ENCODE peak calls at places on chromosomes 7 and 10, in eight cellular contexts. F is H54, H is hepatic stellate cell, Z is germinal center, C is Panc1, G is GM12892, E is amniotic stem cell, O is NCI-H1105. B is an unnamed sample.

GRCh38 chr10:74097776-74098175 is 52.9 kb downstream of the AP3M1 start:
- DNase-seq in H (no peak), E (no peak), F (no peak), C (no peak), O (no peak), Z (no peak), G (no peak), B (no peak)

GRCh38 chr10:7407368-7408002 is 3.3 kb downstream of the SFMBT2 start:
- DNase-seq in G (no peak), Z (no peak), C (no peak), F (no peak), O (no peak), E (no peak), H (no peak), B (no peak)

GRCh38 chr7:23593706-23594105 is 3.5 kb upstream of the CCDC126 start:
- DNase-seq in E (no peak), O (no peak), C (no peak), Z (peak; percentile 52), H (no peak), F (no peak), G (no peak), B (no peak)

GRCh38 chr10:62354941-62355340 is 19.2 kb upstream of the ZNF365 start:
- DNase-seq in H (no peak), F (no peak), C (no peak), G (no peak), O (no peak), E (no peak), Z (no peak), B (no peak)

GRCh38 chr7:13948019-13948781 is 41.3 kb downstream of the ETV1 start:
- DNase-seq in H (no peak), F (no peak), C (no peak), Z (no peak), O (no peak), E (no peak), G (no peak), B (no peak)

GRCh38 chr10:8255301-8255700 is 200.8 kb downstream of the GATA3 start:
- DNase-seq in C (no peak), H (no peak), O (no peak), E (no peak), F (no peak), Z (no peak), G (no peak), B (no peak)

GRCh38 chr7:151796091-151796870 is 80.6 kb downstream of the PRKAG2 start:
- DNase-seq in G (no peak), O (no peak), Z (no peak), H (peak; percentile 40), E (no peak), F (peak; percentile 61), C (peak; percentile 57), B (no peak)

GRCh38 chr7:6578114-6579084 is 1.1 kb downstream of the ZDHHC4 start:
- DNase-seq in E (no peak), Z (no peak), C (no peak), F (no peak), G (no peak), O (no peak), H (no peak), B (no peak)

GRCh38 chr7:151680810-151681209 is 161.1 kb upstream of the RHEB start:
- DNase-seq in E (no peak), F (no peak), C (no peak), H (no peak), Z (no peak), G (no peak), O (no peak), B (no peak)

GRCh38 chr7:124489925-124490324 is 275.7 kb downstream of the GPR37 start:
- DNase-seq in H (no peak), C (no peak), F (no peak), E (no peak), O (peak; percentile 28), G (no peak), Z (no peak), B (no peak)

GRCh38 chr10:3708830-3709229 is 76.2 kb downstream of the KLF6 start:
- DNase-seq in G (no peak), F (no peak), Z (no peak), E (no peak), C (no peak), H (no peak), O (no peak), B (no peak)

GRCh38 chr7:149253665-149254064 is 8.3 kb upstream of the ZNF783 start:
- DNase-seq in Z (no peak), F (no peak), E (no peak), H (no peak), O (no peak), C (no peak), G (no peak), B (no peak)

GRCh38 chr7:7173956-7174632 is 8.2 kb upstream of the C1GALT1 start:
- DNase-seq in O (no peak), H (no peak), G (no peak), E (no peak), F (no peak), Z (no peak), C (no peak), B (no peak)

GRCh38 chr7:16708980-16709379 is 44.6 kb upstream of the TSPAN13 start:
- DNase-seq in Z (no peak), H (peak; percentile 59), G (no peak), F (peak; percentile 79), O (no peak), C (peak; percentile 55), E (peak; percentile 79), B (peak; percentile 26)

GRCh38 chr10:74186678-74187077 is 35.7 kb downstream of the ADK start:
- DNase-seq in Z (no peak), E (no peak), G (no peak), F (no peak), O (no peak), H (no peak), C (no peak), B (no peak)

GRCh38 chr7:38163671-38164070 is 14.4 kb upstream of the STARD3NL start:
- DNase-seq in O (no peak), E (no peak), G (no peak), C (no peak), F (no peak), H (no peak), Z (no peak), B (no peak)

GRCh38 chr10:84423729-84424128 is 95.3 kb downstream of the CCSER2 start:
- DNase-seq in G (no peak), F (no peak), E (no peak), C (no peak), O (no peak), Z (no peak), H (no peak), B (no peak)

GRCh38 chr10:52334595-52334994 is 20.5 kb downstream of the DKK1 start:
- DNase-seq in H (no peak), Z (no peak), C (no peak), F (no peak), E (no peak), G (no peak), O (no peak), B (no peak)

GRCh38 chr10:15267496-15267895 is 99.0 kb upstream of the NMT2 start:
- DNase-seq in H (no peak), Z (no peak), C (no peak), O (no peak), G (no peak), E (no peak), F (no peak), B (no peak)

GRCh38 chr10:112959207-112959838 is 9.3 kb downstream of the TCF7L2 start:
- DNase-seq in C (no peak), G (no peak), Z (no peak), H (no peak), F (no peak), O (no peak), E (no peak), B (no peak)

GRCh38 chr7:29563590-29564454 is at the start of gene PRR15:
- DNase-seq in C (no peak), G (no peak), Z (peak; percentile 53), O (no peak), H (peak; percentile 36), E (no peak), F (no peak), B (no peak)

GRCh38 chr10:15763001-15763400 is 43.3 kb upstream of the ITGA8 start:
- DNase-seq in C (no peak), G (no peak), H (no peak), E (no peak), F (no peak), O (no peak), Z (no peak), B (no peak)

GRCh38 chr7:132776105-132776504 is 199.8 kb upstream of the PLXNA4 start:
- DNase-seq in G (no peak), Z (no peak), C (no peak), E (no peak), F (no peak), O (no peak), H (no peak), B (no peak)

GRCh38 chr7:87139514-87139913 is 12.7 kb upstream of the DMTF1 start:
- DNase-seq in E (no peak), O (no peak), G (no peak), H (no peak), Z (no peak), F (no peak), C (no peak), B (no peak)

GRCh38 chr7:140283472-140283871 is 106.7 kb upstream of the KDM7A start:
- DNase-seq in G (no peak), Z (no peak), C (no peak), F (no peak), E (no peak), O (no peak), H (no peak), B (no peak)

GRCh38 chr10:113056030-113056429 is 106.0 kb downstream of the TCF7L2 start:
- DNase-seq in F (no peak), Z (no peak), O (no peak), H (no peak), C (no peak), E (no peak), G (no peak), B (no peak)

GRCh38 chr7:94394399-94395140 is at the start of gene COL1A2:
- DNase-seq in O (no peak), E (peak; percentile 96), C (no peak), H (peak; percentile 93), Z (peak; percentile 4), G (no peak), F (peak; percentile 16), B (no peak)

GRCh38 chr10:15141136-15142067 is 27.1 kb downstream of the NMT2 start:
- DNase-seq in F (no peak), H (no peak), Z (peak; percentile 53), E (no peak), G (peak; percentile 15), C (no peak), O (no peak), B (no peak)

GRCh38 chr10:130436633-130437032 is 300.4 kb downstream of the GLRX3 start:
- DNase-seq in O (no peak), C (no peak), G (no peak), F (no peak), E (no peak), H (no peak), Z (no peak), B (no peak)

GRCh38 chr7:102426268-102427031 is 6.9 kb upstream of the ORAI2 start:
- DNase-seq in O (no peak), F (no peak), H (no peak), C (no peak), Z (peak; percentile 83), E (no peak), G (peak; percentile 84), B (peak; percentile 86)

GRCh38 chr10:35328404-35329037 is 7.8 kb upstream of the CCNY start:
- DNase-seq in O (no peak), H (peak; percentile 44), E (no peak), C (no peak), G (no peak), Z (no peak), F (no peak), B (no peak)

GRCh38 chr10:117470733-117471132 is 71.8 kb upstream of the EMX2 start:
- DNase-seq in E (no peak), O (no peak), Z (no peak), G (no peak), H (no peak), F (no peak), C (no peak), B (no peak)

GRCh38 chr7:55508301-55509011 is 63.8 kb downstream of the VOPP1 start:
- DNase-seq in H (no peak), E (no peak), F (no peak), Z (no peak), C (no peak), G (no peak), O (no peak), B (no peak)

GRCh38 chr7:155336812-155337602 is 39.3 kb downstream of the INSIG1 start:
- DNase-seq in Z (no peak), H (no peak), O (no peak), F (no peak), G (no peak), E (no peak), C (no peak), B (no peak)

B was measured in HL-60.